ENCODE peak calls at places on chromosomes 2 and 18, in ten cellular contexts. One of them, this sample, is unnamed. For H3K4me1, the result is how much of the 10 kb centered on the place peaks cover.

GRCh38 chr2:119549236-119549635 is 5.0 kb downstream of the CFAP221 start:
- DNase-seq in left ventricle myocardium inferior: no peak
- DNase-seq in MM.1S: no peak
- DNase-seq in GM23338: no peak
- DNase-seq in HCT116: no peak
- DNase-seq in psoas muscle: no peak
- DNase-seq in A549: no peak
- DNase-seq in endothelial cell of umbilical vein: no peak
- DNase-seq in body of pancreas: peak
- DNase-seq in neural progenitor cell: no peak
- DNase-seq in this sample: no peak

GRCh38 chr2:116696223-116696622 is 1118.3 kb upstream of the DDX18 start:
- DNase-seq in left ventricle myocardium inferior: no peak
- DNase-seq in neural progenitor cell: peak
- DNase-seq in MM.1S: no peak
- DNase-seq in endothelial cell of umbilical vein: no peak
- DNase-seq in A549: peak
- DNase-seq in psoas muscle: no peak
- DNase-seq in body of pancreas: no peak
- DNase-seq in GM23338: no peak
- DNase-seq in HCT116: no peak
- DNase-seq in this sample: no peak

GRCh38 chr2:101150306-101151140 is 659 bp downstream of the TBC1D8 start:
- DNase-seq in GM23338: peak
- DNase-seq in psoas muscle: peak
- DNase-seq in body of pancreas: peak
- DNase-seq in endothelial cell of umbilical vein: peak
- DNase-seq in A549: no peak
- DNase-seq in HCT116: no peak
- DNase-seq in neural progenitor cell: peak
- DNase-seq in MM.1S: peak
- DNase-seq in left ventricle myocardium inferior: peak
- DNase-seq in this sample: no peak

GRCh38 chr2:187971893-187972292 is 319.8 kb upstream of the GULP1 start:
- DNase-seq in GM23338: peak
- DNase-seq in left ventricle myocardium inferior: no peak
- DNase-seq in neural progenitor cell: no peak
- DNase-seq in body of pancreas: no peak
- DNase-seq in endothelial cell of umbilical vein: no peak
- DNase-seq in MM.1S: no peak
- DNase-seq in psoas muscle: no peak
- DNase-seq in A549: no peak
- DNase-seq in HCT116: peak
- DNase-seq in this sample: no peak

GRCh38 chr2:237739101-237739500 is 59.5 kb upstream of the RBM44 start:
- DNase-seq in body of pancreas: no peak
- DNase-seq in endothelial cell of umbilical vein: peak
- DNase-seq in MM.1S: no peak
- DNase-seq in HCT116: no peak
- DNase-seq in psoas muscle: peak
- DNase-seq in GM23338: no peak
- DNase-seq in neural progenitor cell: no peak
- DNase-seq in A549: no peak
- DNase-seq in left ventricle myocardium inferior: peak
- DNase-seq in this sample: peak

GRCh38 chr2:160175169-160176130 is 24.6 kb downstream of the ITGB6 start:
- DNase-seq in endothelial cell of umbilical vein: no peak
- DNase-seq in neural progenitor cell: no peak
- DNase-seq in GM23338: no peak
- DNase-seq in A549: no peak
- DNase-seq in left ventricle myocardium inferior: no peak
- DNase-seq in body of pancreas: no peak
- DNase-seq in MM.1S: no peak
- DNase-seq in psoas muscle: no peak
- DNase-seq in HCT116: no peak
- DNase-seq in this sample: no peak

GRCh38 chr2:95677346-95677745 is 85.5 kb downstream of the TRIM43 start:
- DNase-seq in HCT116: no peak
- DNase-seq in neural progenitor cell: no peak
- DNase-seq in MM.1S: no peak
- DNase-seq in body of pancreas: no peak
- DNase-seq in GM23338: no peak
- DNase-seq in endothelial cell of umbilical vein: no peak
- DNase-seq in A549: no peak
- DNase-seq in psoas muscle: no peak
- DNase-seq in left ventricle myocardium inferior: no peak
- DNase-seq in this sample: no peak

GRCh38 chr2:30029804-30030203 is 108.4 kb upstream of the ALK start:
- DNase-seq in GM23338: no peak
- DNase-seq in HCT116: no peak
- DNase-seq in body of pancreas: no peak
- DNase-seq in neural progenitor cell: no peak
- DNase-seq in endothelial cell of umbilical vein: no peak
- DNase-seq in left ventricle myocardium inferior: no peak
- DNase-seq in psoas muscle: no peak
- DNase-seq in A549: no peak
- DNase-seq in MM.1S: no peak
- DNase-seq in this sample: no peak

GRCh38 chr2:28348149-28348567 is 44.5 kb upstream of the FOSL2 start:
- DNase-seq in HCT116: no peak
- DNase-seq in neural progenitor cell: no peak
- DNase-seq in GM23338: no peak
- DNase-seq in body of pancreas: no peak
- DNase-seq in A549: no peak
- DNase-seq in MM.1S: no peak
- DNase-seq in endothelial cell of umbilical vein: no peak
- DNase-seq in left ventricle myocardium inferior: no peak
- DNase-seq in psoas muscle: peak
- DNase-seq in this sample: no peak

GRCh38 chr2:29705636-29706035 is 215.8 kb downstream of the ALK start:
- DNase-seq in neural progenitor cell: no peak
- DNase-seq in MM.1S: no peak
- DNase-seq in left ventricle myocardium inferior: no peak
- DNase-seq in endothelial cell of umbilical vein: no peak
- DNase-seq in body of pancreas: no peak
- DNase-seq in psoas muscle: no peak
- DNase-seq in GM23338: no peak
- DNase-seq in A549: no peak
- DNase-seq in HCT116: no peak
- DNase-seq in this sample: no peak

GRCh38 chr2:28683100-28683706 is 68.4 kb upstream of the PPP1CB start:
- DNase-seq in HCT116: peak
- DNase-seq in psoas muscle: peak
- DNase-seq in left ventricle myocardium inferior: peak
- DNase-seq in GM23338: peak
- DNase-seq in body of pancreas: peak
- DNase-seq in A549: peak
- DNase-seq in neural progenitor cell: peak
- DNase-seq in MM.1S: no peak
- DNase-seq in endothelial cell of umbilical vein: peak
- DNase-seq in this sample: peak

GRCh38 chr2:217434183-217434620 is 568.6 kb downstream of the TNS1 start:
- DNase-seq in left ventricle myocardium inferior: peak
- DNase-seq in neural progenitor cell: peak
- DNase-seq in A549: peak
- DNase-seq in psoas muscle: peak
- DNase-seq in endothelial cell of umbilical vein: peak
- DNase-seq in MM.1S: no peak
- DNase-seq in HCT116: peak
- DNase-seq in body of pancreas: peak
- DNase-seq in GM23338: peak
- DNase-seq in this sample: peak

GRCh38 chr2:177303939-177304338 is 39.4 kb upstream of the NFE2L2 start:
- DNase-seq in neural progenitor cell: no peak
- DNase-seq in HCT116: no peak
- DNase-seq in GM23338: no peak
- DNase-seq in MM.1S: no peak
- DNase-seq in body of pancreas: no peak
- DNase-seq in A549: no peak
- DNase-seq in left ventricle myocardium inferior: no peak
- DNase-seq in psoas muscle: no peak
- DNase-seq in endothelial cell of umbilical vein: no peak
- DNase-seq in this sample: no peak

GRCh38 chr2:6025391-6025790 is 333.2 kb downstream of the SOX11 start:
- DNase-seq in A549: no peak
- DNase-seq in body of pancreas: no peak
- DNase-seq in psoas muscle: no peak
- DNase-seq in left ventricle myocardium inferior: no peak
- DNase-seq in GM23338: no peak
- DNase-seq in neural progenitor cell: no peak
- DNase-seq in HCT116: no peak
- DNase-seq in endothelial cell of umbilical vein: no peak
- DNase-seq in MM.1S: no peak
- DNase-seq in this sample: no peak

GRCh38 chr2:85430780-85431601 is 12.5 kb downstream of the SH2D6 start:
- DNase-seq in GM23338: peak
- DNase-seq in body of pancreas: no peak
- DNase-seq in A549: no peak
- DNase-seq in psoas muscle: no peak
- DNase-seq in neural progenitor cell: peak
- DNase-seq in endothelial cell of umbilical vein: no peak
- DNase-seq in left ventricle myocardium inferior: no peak
- DNase-seq in HCT116: no peak
- DNase-seq in MM.1S: no peak
- DNase-seq in this sample: no peak

GRCh38 chr2:11359865-11360264 is 15.4 kb upstream of the ROCK2 start:
- DNase-seq in neural progenitor cell: no peak
- DNase-seq in left ventricle myocardium inferior: no peak
- DNase-seq in MM.1S: no peak
- DNase-seq in HCT116: no peak
- DNase-seq in GM23338: no peak
- DNase-seq in psoas muscle: no peak
- DNase-seq in endothelial cell of umbilical vein: no peak
- DNase-seq in body of pancreas: no peak
- DNase-seq in A549: no peak
- DNase-seq in this sample: no peak

GRCh38 chr2:145692971-145693478 is 1173.1 kb upstream of the ZEB2 start:
- DNase-seq in GM23338: no peak
- DNase-seq in neural progenitor cell: no peak
- DNase-seq in HCT116: no peak
- DNase-seq in left ventricle myocardium inferior: no peak
- DNase-seq in body of pancreas: peak
- DNase-seq in psoas muscle: no peak
- DNase-seq in MM.1S: no peak
- DNase-seq in endothelial cell of umbilical vein: no peak
- DNase-seq in A549: peak
- DNase-seq in this sample: no peak

GRCh38 chr18:63439334-63439733 is 17.1 kb upstream of the VPS4B start:
- DNase-seq in endothelial cell of umbilical vein: peak
- DNase-seq in HCT116: peak
- DNase-seq in left ventricle myocardium inferior: no peak
- DNase-seq in neural progenitor cell: peak
- DNase-seq in psoas muscle: no peak
- DNase-seq in A549: peak
- DNase-seq in GM23338: peak
- DNase-seq in MM.1S: peak
- DNase-seq in body of pancreas: peak
- DNase-seq in this sample: no peak

GRCh38 chr2:106174056-106174455 is 20.0 kb downstream of the UXS1 start:
- DNase-seq in endothelial cell of umbilical vein: no peak
- DNase-seq in GM23338: no peak
- DNase-seq in left ventricle myocardium inferior: no peak
- DNase-seq in neural progenitor cell: no peak
- DNase-seq in HCT116: no peak
- DNase-seq in body of pancreas: no peak
- DNase-seq in A549: no peak
- DNase-seq in MM.1S: no peak
- DNase-seq in psoas muscle: no peak
- DNase-seq in this sample: no peak

DNA sequence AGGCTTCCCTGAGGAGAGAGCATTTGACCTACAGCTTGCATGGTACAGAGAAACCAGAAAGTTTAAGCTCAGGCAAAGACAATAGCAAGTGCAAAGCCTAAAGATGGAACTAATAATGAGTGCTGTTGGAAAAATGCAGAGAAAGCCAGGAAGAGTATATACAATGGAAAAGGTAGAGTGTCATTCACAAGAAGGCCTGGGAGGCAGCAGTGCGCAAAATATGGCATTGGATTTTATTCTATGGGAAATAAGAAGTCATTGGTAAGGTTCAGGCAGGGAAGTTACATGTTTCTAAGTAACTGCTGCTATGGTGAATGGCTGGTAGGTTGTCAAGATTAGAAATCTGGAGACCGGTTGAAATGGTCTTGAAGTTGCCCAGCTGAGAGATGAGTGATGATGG is 2167.3 kb upstream of the CELF4 start:
- DNase-seq in left ventricle myocardium inferior: no peak
- DNase-seq in HCT116: no peak
- DNase-seq in body of pancreas: no peak
- DNase-seq in MM.1S: no peak
- DNase-seq in GM23338: peak
- DNase-seq in A549: peak
- DNase-seq in psoas muscle: no peak
- DNase-seq in neural progenitor cell: no peak
- DNase-seq in endothelial cell of umbilical vein: no peak
- DNase-seq in this sample: no peak
- TF ChIP-seq CTCF in left ventricle myocardium inferior: no peak
- TF ChIP-seq CTCF in HCT116: no peak
- TF ChIP-seq CTCF in body of pancreas: no peak
- TF ChIP-seq CTCF in MM.1S: no peak
- TF ChIP-seq CTCF in GM23338: peak
- TF ChIP-seq CTCF in A549: no peak
- TF ChIP-seq CTCF in psoas muscle: no peak
- TF ChIP-seq CTCF in neural progenitor cell: peak
- TF ChIP-seq CTCF in endothelial cell of umbilical vein: no peak
- TF ChIP-seq CTCF in this sample: no peak

GRCh38 chr2:110866496-110866895 is 134.1 kb downstream of the ACOXL start:
- DNase-seq in body of pancreas: no peak
- DNase-seq in GM23338: peak
- DNase-seq in HCT116: no peak
- DNase-seq in endothelial cell of umbilical vein: no peak
- DNase-seq in A549: no peak
- DNase-seq in neural progenitor cell: peak
- DNase-seq in MM.1S: no peak
- DNase-seq in psoas muscle: no peak
- DNase-seq in left ventricle myocardium inferior: no peak
- DNase-seq in this sample: no peak
- H3K4me1 ChIP-seq in body of pancreas: under half
- H3K4me1 ChIP-seq in GM23338: under half
- H3K4me1 ChIP-seq in HCT116: under half
- H3K4me1 ChIP-seq in endothelial cell of umbilical vein: under half
- H3K4me1 ChIP-seq in A549: under half
- H3K4me1 ChIP-seq in neural progenitor cell: under half
- H3K4me1 ChIP-seq in MM.1S: under half
- H3K4me1 ChIP-seq in psoas muscle: under half
- H3K4me1 ChIP-seq in left ventricle myocardium inferior: under half
- H3K4me1 ChIP-seq in this sample: under half

GRCh38 chr2:196594158-196594557 is 45.4 kb upstream of the CCDC150 start:
- DNase-seq in left ventricle myocardium inferior: no peak
- DNase-seq in neural progenitor cell: no peak
- DNase-seq in psoas muscle: no peak
- DNase-seq in HCT116: no peak
- DNase-seq in endothelial cell of umbilical vein: no peak
- DNase-seq in MM.1S: no peak
- DNase-seq in A549: no peak
- DNase-seq in GM23338: no peak
- DNase-seq in body of pancreas: no peak
- DNase-seq in this sample: no peak
- H3K27ac ChIP-seq in left ventricle myocardium inferior: no peak
- H3K27ac ChIP-seq in neural progenitor cell: no peak
- H3K27ac ChIP-seq in psoas muscle: no peak
- H3K27ac ChIP-seq in HCT116: no peak
- H3K27ac ChIP-seq in endothelial cell of umbilical vein: no peak
- H3K27ac ChIP-seq in MM.1S: no peak
- H3K27ac ChIP-seq in A549: no peak
- H3K27ac ChIP-seq in GM23338: no peak
- H3K27ac ChIP-seq in body of pancreas: no peak
- H3K27ac ChIP-seq in this sample: no peak

GRCh38 chr18:23331091-23331920 is 121.8 kb upstream of the RIOK3 start:
- DNase-seq in endothelial cell of umbilical vein: no peak
- DNase-seq in A549: no peak
- DNase-seq in left ventricle myocardium inferior: no peak
- DNase-seq in HCT116: no peak
- DNase-seq in MM.1S: no peak
- DNase-seq in psoas muscle: no peak
- DNase-seq in neural progenitor cell: no peak
- DNase-seq in GM23338: peak
- DNase-seq in body of pancreas: peak
- DNase-seq in this sample: no peak
- TF ChIP-seq CTCF in endothelial cell of umbilical vein: no peak
- TF ChIP-seq CTCF in A549: no peak
- TF ChIP-seq CTCF in left ventricle myocardium inferior: no peak
- TF ChIP-seq CTCF in HCT116: no peak
- TF ChIP-seq CTCF in MM.1S: no peak
- TF ChIP-seq CTCF in psoas muscle: no peak
- TF ChIP-seq CTCF in neural progenitor cell: no peak
- TF ChIP-seq CTCF in GM23338: no peak
- TF ChIP-seq CTCF in body of pancreas: peak
- TF ChIP-seq CTCF in this sample: no peak

This sample was measured in thoracic aorta.